ENCODE peak calls at places on chromosomes 6 and 20, in four cellular contexts. E is cardiac fibroblast, T is GM06990, M is fibroblast of lung. D is an unnamed sample.

GRCh38 chr6:56851541-56852248 is 103.2 kb upstream of the BEND6 start:
- DNase-seq in T (peak; percentile 65), M (peak; percentile 91), E (peak; percentile 93), D (peak; percentile 90)

GRCh38 chr6:108210557-108210956 is 44.7 kb downstream of the NR2E1 start:
- DNase-seq in E (no peak), M (no peak), T (no peak), D (no peak)

GRCh38 chr6:14270925-14271791 is 153.6 kb downstream of the CD83 start:
- DNase-seq in E (peak; percentile 91), M (peak; percentile 71), T (no peak), D (peak; percentile 95)

GRCh38 chr20:37853823-37854375 is 49.0 kb upstream of the VSTM2L start:
- DNase-seq in T (peak; percentile 43), E (no peak), M (no peak), D (no peak)

GRCh38 chr6:45424628-45424955 is 46.9 kb upstream of the SUPT3H start:
- DNase-seq in E (no peak), M (no peak), T (no peak), D (no peak)

GRCh38 chr20:63486300-63486855 is 12.5 kb downstream of the EEF1A2 start:
- DNase-seq in E (no peak), M (no peak), T (no peak), D (no peak)

GRCh38 chr20:39021748-39022147 is 59.6 kb downstream of the DHX35 start:
- DNase-seq in E (no peak), T (peak; percentile 31), M (no peak), D (no peak)

GRCh38 chr6:63764318-63764916 is 128.8 kb downstream of the PHF3 start:
- DNase-seq in T (peak; percentile 16), M (peak; percentile 69), E (peak; percentile 72), D (peak; percentile 73)

GRCh38 chr20:39049684-39050554 is 87.8 kb downstream of the DHX35 start:
- DNase-seq in T (peak; percentile 88), E (peak; percentile 68), M (peak; percentile 62), D (peak; percentile 65)

GRCh38 chr20:63314566-63315239 is 21.7 kb downstream of the COL20A1 start:
- DNase-seq in E (no peak), T (no peak), M (no peak), D (no peak)

GRCh38 chr6:106363401-106364138 is 3.1 kb downstream of the CRYBG1 start:
- DNase-seq in E (no peak), M (no peak), T (no peak), D (no peak)

GRCh38 chr6:147973806-147974205 is 368.8 kb upstream of the SASH1 start:
- DNase-seq in M (no peak), E (no peak), T (no peak), D (no peak)

GRCh38 chr6:147972436-147972835 is 370.2 kb upstream of the SASH1 start:
- DNase-seq in M (no peak), T (no peak), E (no peak), D (no peak)

GRCh38 chr6:147974376-147974775 is 368.3 kb upstream of the SASH1 start:
- DNase-seq in E (peak; percentile 52), T (no peak), M (no peak), D (no peak)

DNA sequence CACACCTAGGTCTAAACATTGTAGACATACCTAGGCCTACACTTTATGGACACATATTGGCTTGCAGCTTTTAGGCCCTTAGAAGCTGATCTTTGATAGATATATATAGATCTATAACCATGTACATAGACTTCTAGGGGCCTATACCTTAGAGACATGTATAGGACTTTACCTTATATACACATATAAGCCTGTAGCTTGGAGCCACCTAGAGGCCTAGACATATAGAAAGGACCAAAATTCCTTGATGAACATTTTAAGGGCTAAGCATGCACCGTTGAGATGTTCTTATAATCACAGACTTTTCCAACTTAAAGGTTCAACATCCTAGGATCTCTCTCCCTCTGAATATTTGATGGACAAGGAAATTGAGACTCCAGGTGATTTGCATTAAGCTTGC is 371.7 kb upstream of the SASH1 start:
- DNase-seq in M (peak; percentile 47), T (no peak), E (peak; percentile 5), D (no peak)
- TF ChIP-seq CTCF in M (peak; percentile 39), T (peak; percentile 18), E (no peak), D (no peak)

DNA sequence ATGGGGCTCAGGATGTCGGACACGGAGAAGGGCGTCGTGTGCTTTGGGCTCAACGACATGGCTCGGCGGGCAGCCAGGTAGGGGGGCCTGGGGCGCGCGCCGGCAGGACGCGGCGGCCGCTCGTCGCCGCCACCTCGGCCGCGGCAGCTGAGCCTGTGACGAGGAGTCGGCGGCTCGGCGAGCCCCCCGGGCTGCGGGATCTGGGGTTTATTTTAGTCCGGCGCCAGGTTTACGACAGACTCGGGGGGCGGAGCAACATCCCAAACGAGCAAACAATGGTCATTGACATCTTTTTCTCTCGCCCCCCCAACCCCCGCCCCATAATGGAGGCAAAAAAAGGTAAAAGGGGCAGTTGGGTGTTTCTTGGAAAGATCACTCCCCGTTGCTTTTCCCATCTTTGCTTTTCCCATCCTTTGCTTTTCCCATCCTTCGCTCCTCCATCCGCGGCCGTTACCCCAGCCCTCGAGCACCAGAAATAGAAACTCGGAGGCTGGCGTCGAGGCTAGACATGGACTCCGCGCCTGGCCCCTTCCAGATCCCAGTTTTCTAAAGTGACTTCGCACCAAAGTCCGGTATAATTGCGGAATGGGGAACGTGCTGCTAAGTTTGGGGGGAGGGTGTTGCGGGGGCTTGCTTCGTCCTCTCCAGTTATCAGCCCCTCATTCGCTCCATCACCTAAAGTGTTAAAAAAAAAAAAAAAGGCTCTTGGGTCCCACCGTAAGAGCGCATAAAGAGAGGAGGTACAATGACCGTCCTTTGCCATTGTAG is at the start of gene NKX2-4:
- DNase-seq in M (no peak), E (no peak), T (no peak), D (no peak)
- H3K4me3 ChIP-seq in M (no peak within 1 kb of the TSS), E (no peak within 1 kb of the TSS), T (no peak within 1 kb of the TSS), D (no peak within 1 kb of the TSS)

GRCh38 chr20:19662638-19662995 is 95.4 kb upstream of the RIN2 start:
- DNase-seq in T (no peak), M (no peak), E (no peak), D (no peak)
- TF ChIP-seq CTCF in T (no peak), M (no peak), E (no peak), D (no peak)

GRCh38 chr20:573414-574296 is 30.1 kb upstream of the CSNK2A1 start:
- DNase-seq in T (no peak), M (no peak), E (no peak), D (no peak)

GRCh38 chr20:572752-573151 is 29.2 kb upstream of the CSNK2A1 start:
- DNase-seq in M (no peak), T (no peak), E (no peak), D (no peak)

GRCh38 chr20:574297-574942 is 30.8 kb upstream of the CSNK2A1 start:
- DNase-seq in M (no peak), T (no peak), E (no peak), D (no peak)

GRCh38 chr20:568865-569415 is 25.4 kb upstream of the CSNK2A1 start:
- DNase-seq in E (no peak), T (no peak), M (no peak), D (no peak)

DNA sequence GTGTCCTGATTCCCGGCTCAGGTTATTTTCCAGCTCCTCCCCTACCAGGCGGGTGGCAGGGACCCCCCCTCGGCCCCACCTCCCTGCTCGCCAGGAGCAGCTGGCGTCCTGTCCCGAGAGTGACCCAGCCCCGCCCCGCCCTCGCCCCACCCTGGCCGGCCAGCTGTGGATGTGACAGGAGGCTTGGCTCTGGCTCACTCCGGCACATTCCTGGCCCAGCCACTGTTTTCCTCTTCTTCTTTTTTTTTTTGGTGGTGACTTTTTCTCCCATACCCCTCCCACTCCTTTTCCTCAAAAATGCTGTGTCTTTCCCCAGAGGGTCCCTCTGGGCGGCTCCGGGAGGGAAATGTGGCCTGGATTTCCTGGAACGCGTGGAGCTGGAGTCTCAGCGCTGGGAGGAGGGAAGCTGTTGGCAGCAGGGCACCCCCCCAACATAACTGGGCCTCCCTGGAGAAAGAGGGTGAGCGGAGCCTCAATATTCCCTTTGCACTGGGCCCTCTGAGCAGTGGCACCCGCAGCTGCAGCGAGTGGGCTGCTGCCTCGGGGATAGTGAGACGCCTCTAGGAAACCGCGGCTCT is 28.3 kb upstream of the CSNK2A1 start:
- DNase-seq in T (no peak), M (peak; percentile 19), E (peak; percentile 10), D (peak; percentile 33)
- H3K4me3 ChIP-seq in T (no peak overlapping the region), M (no peak overlapping the region), E (no peak overlapping the region), D (no peak overlapping the region)

DNA sequence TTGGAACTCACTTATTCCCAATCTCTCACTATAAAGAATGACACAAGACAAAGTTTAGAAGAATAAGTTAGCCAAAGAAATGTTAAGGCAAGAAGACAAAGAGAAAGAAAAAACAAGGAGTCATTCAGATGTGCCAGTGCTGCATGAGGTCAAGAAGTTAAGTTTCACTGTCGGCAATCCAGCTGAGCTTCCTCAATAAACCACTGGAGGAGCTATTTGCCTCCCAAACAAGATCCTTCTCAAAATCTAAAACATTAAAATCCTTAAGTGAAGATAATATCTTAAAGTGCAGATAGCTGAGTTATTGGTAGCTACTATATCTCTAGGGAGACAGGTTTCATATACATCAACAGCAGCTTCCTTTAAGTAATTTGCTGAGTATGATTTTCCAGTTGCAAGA is 512.3 kb downstream of the HDGFL1 start:
- DNase-seq in E (peak; percentile 11), M (peak; percentile 18), T (no peak), D (no peak)
- TF ChIP-seq CTCF in E (peak; percentile 24), M (peak; percentile 41), T (no peak), D (peak; percentile 25)

GRCh38 chr6:137848672-137849071 is 18.4 kb upstream of the TNFAIP3 start:
- DNase-seq in M (peak; percentile 82), T (no peak), E (peak; percentile 40), D (peak; percentile 76)
- H3K4me3 ChIP-seq in M (no peak overlapping the region), T (no peak overlapping the region), E (no peak overlapping the region), D (no peak overlapping the region)

GRCh38 chr6:686528-686927 is 6.4 kb downstream of the EXOC2 start:
- DNase-seq in M (peak; percentile 48), T (no peak), E (peak; percentile 25), D (no peak)
- TF ChIP-seq CTCF in M (peak; percentile 36), T (peak; percentile 19), E (peak; percentile 16), D (peak; percentile 29)

DNA sequence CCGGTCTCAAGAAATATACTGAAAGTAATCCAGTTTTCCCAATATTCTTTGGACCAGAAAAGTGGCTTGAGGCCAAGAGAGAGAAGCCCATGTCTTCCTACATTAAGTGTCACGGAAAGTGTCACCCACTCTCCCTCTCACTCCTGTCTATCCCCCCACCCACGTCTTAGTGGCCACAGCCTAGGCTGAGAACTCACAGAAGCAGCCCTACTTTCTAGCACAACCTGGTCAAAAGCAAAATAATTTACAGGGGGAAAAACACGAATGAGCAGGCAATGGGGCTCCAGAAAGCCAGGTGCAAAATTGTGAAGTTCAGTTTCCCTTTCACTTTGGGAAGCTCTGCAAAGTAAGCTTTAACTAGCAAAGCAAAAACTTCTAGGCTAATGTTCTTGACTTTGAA is 118.0 kb downstream of the OPRM1 start:
- DNase-seq in M (peak; percentile 10), E (no peak), T (no peak), D (no peak)
- H3K4me3 ChIP-seq in M (no peak overlapping the region), E (no peak overlapping the region), T (no peak overlapping the region), D (peak overlapping the region; percentile 7)

DNA sequence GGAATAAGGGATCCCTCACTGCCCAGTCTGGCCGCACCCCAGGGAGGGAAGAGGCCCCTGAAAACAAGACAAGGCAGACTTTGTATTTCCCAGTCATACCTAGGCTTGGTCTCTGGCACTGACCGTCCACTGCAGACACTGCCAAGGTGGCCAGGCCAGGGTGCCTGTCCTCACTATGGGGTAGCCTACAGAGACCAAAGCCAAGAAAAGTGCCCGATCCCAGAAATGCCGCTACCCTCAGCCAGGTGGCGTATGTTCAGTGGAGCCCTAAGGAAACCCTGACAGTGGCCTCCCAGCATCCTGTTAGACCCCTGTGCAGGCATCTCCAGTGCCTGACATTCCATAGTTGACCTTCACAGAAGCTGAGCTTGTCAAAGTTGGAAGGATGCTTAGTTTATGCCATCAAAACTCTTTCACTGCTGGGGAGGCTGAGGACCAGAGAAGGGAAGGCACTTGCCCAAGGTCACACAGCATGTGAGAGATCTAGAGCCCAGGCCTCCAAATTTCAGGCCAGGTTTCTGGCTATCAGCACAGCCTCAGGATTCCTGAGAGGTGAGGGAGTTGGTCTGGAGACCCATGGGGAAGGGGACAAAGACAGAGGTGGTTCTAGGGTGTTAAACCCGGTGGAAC is 2.5 kb downstream of the SCRT2 start:
- DNase-seq in E (no peak), M (no peak), T (no peak), D (no peak)
- TF ChIP-seq CTCF in E (peak; percentile 41), M (peak; percentile 22), T (peak; percentile 43), D (peak; percentile 32)

D was measured in fibroblast of the aortic adventitia.